ENCODE peak calls at places on chromosomes 7 and 10, in eight cellular contexts. V is occipital lobe; L is stimulated activated CD8-positive, alpha-beta memory T cell treated with anti-CD3 and anti-CD28 coated beads, Interleukin-12 subunit alpha, Interleukin-12 subunit beta, amount 100 ng/mL, for 4 hours; Z is NCI-H510A; M is nucleus accumbens; S is islet precursor cell; F is colonic mucosa; C is BJ. E is an unnamed sample.

GRCh38 chr7:25653412-25653811 is 425.1 kb upstream of the NPVF start:
- DNase-seq in L (no peak), Z (no peak), M (no peak), C (no peak), F (no peak), V (no peak), S (no peak), E (no peak)

GRCh38 chr7:155326385-155326784 is 28.7 kb downstream of the INSIG1 start:
- DNase-seq in C (no peak), V (no peak), F (no peak), S (no peak), L (no peak), M (no peak), Z (no peak), E (no peak)

GRCh38 chr7:50156163-50156562 is 63.1 kb upstream of the ZPBP start:
- DNase-seq in F (no peak), M (no peak), S (no peak), Z (no peak), L (no peak), C (no peak), V (no peak), E (no peak)

GRCh38 chr10:99595770-99596465 is 24.3 kb downstream of the SLC25A28 start:
- DNase-seq in C (no peak), V (no peak), F (no peak), Z (no peak), M (no peak), S (peak), L (no peak), E (no peak)

GRCh38 chr7:33351709-33352108 is 222.3 kb downstream of the BBS9 start:
- DNase-seq in C (no peak), M (no peak), V (no peak), Z (no peak), F (no peak), S (peak), L (no peak), E (no peak)

GRCh38 chr10:74238031-74238431 is 87.0 kb downstream of the ADK start:
- DNase-seq in F (no peak), M (no peak), V (no peak), S (peak), L (no peak), Z (no peak), C (no peak), E (no peak)

GRCh38 chr10:76051007-76051936 is 619.8 kb downstream of the LRMDA start:
- DNase-seq in L (no peak), C (no peak), Z (peak), M (no peak), V (no peak), F (no peak), S (peak), E (no peak)

GRCh38 chr10:6119423-6119822 is 30.6 kb downstream of the RBM17 start:
- DNase-seq in L (no peak), Z (no peak), F (no peak), V (no peak), M (no peak), S (no peak), C (no peak), E (no peak)

GRCh38 chr7:64611717-64612116 is 48.8 kb upstream of the ZNF680 start:
- DNase-seq in S (no peak), M (no peak), V (no peak), C (no peak), L (no peak), F (no peak), Z (no peak), E (no peak)

GRCh38 chr7:19080076-19080475 is 37.4 kb downstream of the TWIST1 start:
- DNase-seq in C (no peak), L (no peak), V (no peak), M (no peak), S (peak), F (no peak), Z (no peak), E (no peak)

GRCh38 chr10:88200637-88201036 is 337.2 kb downstream of the PTEN start:
- DNase-seq in M (no peak), S (no peak), F (no peak), C (no peak), L (no peak), V (no peak), Z (no peak), E (no peak)

GRCh38 chr10:30073045-30073766 is 13.8 kb upstream of the JCAD start:
- DNase-seq in M (no peak), F (no peak), V (no peak), S (no peak), C (no peak), Z (no peak), L (no peak), E (no peak)

GRCh38 chr7:148620749-148621372 is 30.3 kb downstream of the C7orf33 start:
- DNase-seq in L (no peak), F (no peak), M (no peak), S (peak), Z (no peak), V (no peak), C (no peak), E (no peak)

GRCh38 chr7:134992626-134993179 is 6.4 kb downstream of the AGBL3 start:
- DNase-seq in C (no peak), S (no peak), M (no peak), V (no peak), Z (no peak), L (no peak), F (no peak), E (no peak)

GRCh38 chr7:94344826-94345225 is 49.9 kb upstream of the COL1A2 start:
- DNase-seq in L (no peak), S (no peak), C (peak), Z (no peak), V (no peak), F (no peak), M (no peak), E (no peak)

GRCh38 chr10:132810807-132811700 is 25.1 kb upstream of the NKX6-2 start:
- DNase-seq in M (no peak), L (no peak), F (no peak), C (no peak), V (no peak), S (no peak), Z (no peak), E (peak)

GRCh38 chr10:75145590-75145989 is 34.1 kb downstream of the SAMD8 start:
- DNase-seq in S (no peak), L (no peak), M (no peak), Z (no peak), F (no peak), V (no peak), C (no peak), E (no peak)

GRCh38 chr10:69789164-69789576 is 12.5 kb upstream of the COL13A1 start:
- DNase-seq in F (no peak), L (no peak), Z (no peak), C (no peak), S (no peak), M (no peak), V (no peak), E (no peak)

GRCh38 chr10:97445357-97445721 is 467 bp downstream of the EXOSC1 start:
- DNase-seq in L (no peak), F (no peak), M (no peak), Z (no peak), S (no peak), V (no peak), C (no peak), E (no peak)

GRCh38 chr7:69078997-69079769 is 519.1 kb upstream of the AUTS2 start:
- DNase-seq in C (no peak), V (no peak), Z (no peak), M (no peak), F (peak), S (peak), L (no peak), E (no peak)